ENCODE peak calls at places on chromosome 18, in eight cellular contexts. Z is M059J; P is MG63; B is GM23248; I is activated CD4-positive, CD25-positive, alpha-beta regulatory T cell; A is substantia nigra; V is GM10248; N is chondrocyte. W is an unnamed sample.

GRCh38 chr18:2441544-2441943 is 129.8 kb downstream of the METTL4 start:
- DNase-seq in I (no peak), V (no peak), N (no peak), A (no peak), Z (peak; percentile 72), P (no peak), B (peak; percentile 22), W (no peak)

GRCh38 chr18:23317975-23318675 is 135.0 kb upstream of the RIOK3 start:
- DNase-seq in I (no peak), Z (peak; percentile 85), P (no peak), A (no peak), B (peak; percentile 82), V (no peak), N (no peak), W (no peak)

GRCh38 chr18:72502671-72503431 is 41.3 kb downstream of the CBLN2 start:
- DNase-seq in V (no peak), N (peak; percentile 82), B (no peak), P (no peak), I (no peak), A (no peak), Z (no peak), W (no peak)

GRCh38 chr18:39871976-39872375 is 2083.1 kb upstream of the PIK3C3 start:
- DNase-seq in I (no peak), P (no peak), Z (peak; percentile 40), V (no peak), A (no peak), B (no peak), N (no peak), W (no peak)

GRCh38 chr18:45054595-45054994 is 373.9 kb downstream of the SETBP1 start:
- DNase-seq in V (no peak), A (no peak), B (no peak), Z (no peak), I (no peak), N (no peak), P (no peak), W (no peak)

GRCh38 chr18:22399949-22400348 is 17.8 kb downstream of the CTAGE1 start:
- DNase-seq in V (no peak), N (no peak), P (peak; percentile 27), Z (peak; percentile 55), A (no peak), B (peak; percentile 29), I (no peak), W (no peak)

GRCh38 chr18:9323750-9324445 is 10.7 kb upstream of the TWSG1 start:
- DNase-seq in B (peak; percentile 53), Z (peak; percentile 82), N (no peak), A (no peak), P (no peak), V (no peak), I (no peak), W (no peak)

GRCh38 chr18:49628119-49628518 is 66.3 kb downstream of the LIPG start:
- DNase-seq in I (no peak), P (peak; percentile 83), V (no peak), Z (peak; percentile 81), N (no peak), A (no peak), B (no peak), W (no peak)

W was measured in progenitor cell of endocrine pancreas.